ENCODE peak calls at places on chromosomes 7 and 10, in five cellular contexts. P, A, H, S and W are unnamed samples.

GRCh38 chr7:76191783-76192240 is 9.9 kb upstream of the SRRM3 start:
- DNase-seq in P (no peak), A (no peak), S (peak), H (no peak), W (no peak)

GRCh38 chr10:90227259-90227658 is 525.9 kb downstream of the KIF20B start:
- DNase-seq in P (no peak), H (no peak), A (no peak), S (no peak), W (no peak)

GRCh38 chr10:20267734-20268133 is 451.5 kb downstream of the PLXDC2 start:
- DNase-seq in P (no peak), H (no peak), S (no peak), A (no peak), W (no peak)

GRCh38 chr7:107167483-107168232 is 1.1 kb upstream of the HBP1 start:
- DNase-seq in S (peak), H (no peak), A (peak), P (peak), W (peak)

GRCh38 chr10:34956756-34957155 is 133.4 kb downstream of the CUL2 start:
- DNase-seq in P (no peak), S (peak), H (no peak), A (no peak), W (no peak)

GRCh38 chr10:15419279-15419874 is 48.3 kb upstream of the FAM171A1 start:
- DNase-seq in H (no peak), S (peak), A (no peak), P (peak), W (peak)

GRCh38 chr7:72706521-72706920 is 121.5 kb downstream of the TYW1B start:
- DNase-seq in A (no peak), H (no peak), S (no peak), P (no peak), W (no peak)

GRCh38 chr7:102208826-102209225 is 77.8 kb upstream of the SH2B2 start:
- DNase-seq in S (no peak), P (no peak), H (no peak), A (no peak), W (no peak)

GRCh38 chr7:32264667-32265284 is 194.6 kb upstream of the PDE1C start:
- DNase-seq in H (no peak), P (no peak), A (no peak), S (no peak), W (no peak)

GRCh38 chr7:74084722-74085578 is 1.3 kb downstream of the LIMK1 start:
- DNase-seq in S (no peak), A (no peak), P (no peak), H (no peak), W (no peak)

GRCh38 chr10:95605163-95605562 is 44.0 kb upstream of the SORBS1 start:
- DNase-seq in P (peak), S (no peak), A (no peak), H (no peak), W (no peak)

GRCh38 chr10:67924136-67924535 is 39.7 kb downstream of the SIRT1 start:
- DNase-seq in H (no peak), S (no peak), A (no peak), P (no peak), W (no peak)

GRCh38 chr10:11213156-11213555 is 195.5 kb downstream of the CELF2 start:
- DNase-seq in P (no peak), S (no peak), H (no peak), A (no peak), W (no peak)